ENCODE peak calls at places on chromosomes 16 and 17, in ten cellular contexts. B is uterus; U is bronchial epithelial cell; N is EH; V is fibroblast of gingiva; P is activated T-helper 9 cell treated with anti-CD3 and anti-CD28 coated beads, Interleukin-2, amount 50 U/mL, for 16 hours; Y is caudate nucleus; G is T-helper 17 cell; S is T-helper 1 cell; C is AG09319. R is an unnamed sample.

GRCh38 chr16:86712158-86713009 is 134.0 kb downstream of the FOXL1 start:
- DNase-seq in C (no peak), Y (no peak), V (no peak), P (no peak), N (no peak), B (no peak), S (no peak), G (no peak), U (no peak), R (no peak)

GRCh38 chr17:10668771-10669170 is 11.7 kb upstream of the MYH3 start:
- DNase-seq in S (no peak), C (no peak), N (peak), P (no peak), V (peak), G (no peak), U (peak), Y (no peak), B (no peak), R (no peak)

GRCh38 chr16:3938843-3939624 is 58.5 kb upstream of the CREBBP start:
- DNase-seq in U (no peak), V (peak), N (peak), Y (no peak), C (peak), P (peak), B (peak), G (peak), S (peak), R (peak)

GRCh38 chr16:56812884-56813283 is 52.1 kb upstream of the SLC12A3 start:
- DNase-seq in C (no peak), G (no peak), B (no peak), S (no peak), N (peak), V (peak), Y (no peak), P (no peak), U (peak), R (peak)

GRCh38 chr17:62720126-62720850 is 87.8 kb downstream of the MARCHF10 start:
- DNase-seq in U (peak), V (no peak), G (no peak), P (no peak), N (no peak), B (no peak), C (no peak), Y (no peak), S (no peak), R (peak)

GRCh38 chr17:1484060-1484535 is 8.4 kb downstream of the MYO1C start:
- DNase-seq in Y (no peak), B (no peak), U (no peak), N (no peak), P (no peak), G (no peak), V (no peak), C (no peak), S (no peak), R (no peak)

GRCh38 chr17:80408872-80409271 is 6.1 kb upstream of the ENDOV start:
- DNase-seq in B (no peak), N (peak), S (no peak), C (no peak), P (no peak), G (no peak), V (no peak), Y (no peak), U (no peak), R (peak)

GRCh38 chr17:76733618-76733957 is 3.5 kb downstream of the SRSF2 start:
- DNase-seq in C (no peak), P (no peak), S (no peak), U (no peak), B (no peak), N (no peak), Y (no peak), G (no peak), V (no peak), R (no peak)

GRCh38 chr17:539766-540165 is 174.9 kb downstream of the VPS53 start:
- DNase-seq in U (no peak), S (no peak), G (no peak), Y (no peak), N (no peak), P (no peak), V (no peak), B (no peak), C (no peak), R (no peak)

GRCh38 chr16:77191259-77191969 is 424 bp downstream of the MON1B start:
- DNase-seq in G (no peak), V (no peak), B (peak), S (peak), U (no peak), Y (peak), N (peak), C (no peak), P (peak), R (no peak)

GRCh38 chr16:66154801-66155200 is 211.7 kb upstream of the CDH5 start:
- DNase-seq in C (no peak), Y (no peak), V (no peak), P (no peak), G (no peak), U (no peak), B (no peak), S (no peak), N (no peak), R (no peak)

GRCh38 chr16:11796227-11797165 is 562 bp downstream of the ZC3H7A start:
- DNase-seq in P (peak), B (peak), U (no peak), V (peak), Y (no peak), G (peak), C (no peak), N (peak), S (no peak), R (peak)

R was measured in renal cortical epithelial cell.